ENCODE peak calls at places on chromosomes 1 and 21, in eight cellular contexts. X is lower lobe of right lung, E is heart left ventricle, Q is uterus, L is upper lobe of right lung, B is neural progenitor cell, T is heart right ventricle, V is MM.1S. P is an unnamed sample.

GRCh38 chr1:19338323-19338762 is 26.2 kb downstream of the SLC66A1 start:
- DNase-seq in Q (no peak), T (no peak), E (no peak), X (no peak), L (no peak), V (no peak), B (peak; percentile 81), P (no peak)

GRCh38 chr1:156419863-156420208 is 50.8 kb downstream of the RHBG start:
- DNase-seq in L (no peak), T (no peak), V (no peak), Q (no peak), B (peak; percentile 68), E (no peak), X (no peak), P (peak; percentile 68)

GRCh38 chr21:42597487-42598158 is 55.8 kb upstream of the PDE9A start:
- DNase-seq in E (no peak), Q (no peak), T (no peak), B (no peak), L (no peak), X (no peak), V (no peak), P (no peak)

GRCh38 chr21:31781737-31782136 is 49.8 kb upstream of the SCAF4 start:
- DNase-seq in V (no peak), Q (no peak), E (no peak), T (peak; percentile 39), B (no peak), L (no peak), X (no peak), P (no peak)

GRCh38 chr1:108801101-108801500 is 54.6 kb downstream of the STXBP3 start:
- DNase-seq in E (no peak), V (no peak), X (no peak), T (no peak), L (no peak), B (no peak), Q (no peak), P (no peak)

GRCh38 chr1:114510235-114511047 is 562 bp downstream of the TRIM33 start:
- DNase-seq in Q (no peak), B (no peak), L (peak; percentile 79), X (peak; percentile 71), T (peak; percentile 36), V (peak; percentile 36), E (peak; percentile 68), P (peak; percentile 12)

GRCh38 chr1:18527921-18528320 is 47.2 kb downstream of the KLHDC7A start:
- DNase-seq in V (no peak), X (no peak), L (no peak), B (no peak), E (no peak), Q (no peak), T (no peak), P (no peak)

GRCh38 chr1:179080866-179081695 is 789 bp upstream of the TOR3A start:
- DNase-seq in X (no peak), T (no peak), E (no peak), Q (no peak), L (no peak), V (peak; percentile 71), B (peak; percentile 5), P (no peak)

GRCh38 chr1:74341702-74342339 is 106.6 kb downstream of the TNNI3K start:
- DNase-seq in E (no peak), X (no peak), T (peak; percentile 8), L (no peak), Q (no peak), V (no peak), B (no peak), P (no peak)

DNA sequence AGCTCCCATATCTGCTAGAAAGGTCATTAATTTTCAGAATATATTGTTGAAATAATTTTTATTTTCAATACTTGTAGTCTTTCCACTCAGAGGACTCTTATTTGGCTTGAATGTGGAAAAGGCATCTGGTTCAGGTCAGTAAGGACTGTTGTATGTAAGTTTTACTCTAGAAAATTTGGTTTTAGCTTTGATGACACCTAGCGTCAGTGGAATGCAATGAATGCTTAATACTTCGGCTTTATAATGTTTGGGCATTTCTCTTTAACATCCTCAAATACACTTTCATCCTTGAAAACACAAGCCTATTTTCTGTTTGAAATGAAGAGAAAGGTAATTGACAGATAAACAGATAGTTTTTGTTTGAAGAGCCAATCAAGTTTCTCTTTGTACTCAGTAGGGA is 63.3 kb downstream of the LRRC40 start:
- DNase-seq in T (no peak), Q (no peak), V (no peak), B (no peak), L (no peak), X (no peak), E (no peak), P (no peak)
- TF ChIP-seq CTCF in T (peak; percentile 32), Q (peak; percentile 19), V (no peak), B (peak; percentile 33), L (peak; percentile 24), X (peak; percentile 12), E (peak; percentile 28), P (no peak)

GRCh38 chr1:90223401-90223800 is 228.5 kb downstream of the ZNF326 start:
- DNase-seq in B (no peak), E (no peak), Q (no peak), L (no peak), X (no peak), V (no peak), T (no peak), P (no peak)

GRCh38 chr1:90220496-90220895 is 225.6 kb downstream of the ZNF326 start:
- DNase-seq in L (no peak), X (no peak), Q (no peak), T (no peak), B (no peak), V (no peak), E (no peak), P (no peak)

DNA sequence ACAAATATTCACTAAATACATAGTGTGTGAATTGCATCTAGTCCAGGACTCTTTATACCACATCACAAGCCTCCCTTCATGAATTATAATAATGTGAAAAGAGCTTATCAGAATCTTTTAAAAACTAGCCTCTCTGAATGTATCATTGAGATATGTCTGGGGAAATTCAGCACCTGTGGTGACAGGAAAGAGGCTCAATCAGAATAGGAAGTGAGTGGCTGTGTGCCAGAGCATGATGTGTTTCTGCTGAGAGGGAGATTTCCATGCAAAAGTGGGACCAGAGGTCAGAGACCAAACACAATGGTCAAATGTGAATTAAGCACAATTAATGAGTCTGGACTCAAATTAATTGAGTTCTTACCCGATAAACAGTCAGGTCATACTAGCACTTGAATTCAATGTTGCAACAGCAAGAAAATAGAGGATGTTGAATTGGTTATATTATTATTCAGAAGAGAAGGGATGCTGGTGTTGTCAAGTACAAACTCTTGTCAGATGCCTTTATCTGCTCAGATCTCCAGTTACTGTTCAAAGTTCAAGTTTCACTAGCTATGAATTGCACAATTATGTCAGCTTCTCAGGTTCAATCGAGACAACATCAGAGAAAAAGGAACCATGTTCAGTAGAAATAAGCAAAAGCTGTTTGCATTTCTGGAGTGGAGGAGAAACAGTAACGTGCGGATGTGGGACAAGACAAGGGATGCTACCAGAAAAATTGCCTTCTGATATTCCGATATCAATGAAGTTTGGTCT is 226.2 kb downstream of the ZNF326 start:
- DNase-seq in L (no peak), B (no peak), E (no peak), Q (no peak), X (no peak), T (peak; percentile 8), V (peak; percentile 31), P (no peak)
- H3K36me3 ChIP-seq in L (no peaks in the 10 kb centered on the region), B (no peaks in the 10 kb centered on the region), E (no peaks in the 10 kb centered on the region), Q (no peaks in the 10 kb centered on the region), X (no peaks in the 10 kb centered on the region), T (no peaks in the 10 kb centered on the region), V (no peaks in the 10 kb centered on the region), P (no peaks in the 10 kb centered on the region)

DNA sequence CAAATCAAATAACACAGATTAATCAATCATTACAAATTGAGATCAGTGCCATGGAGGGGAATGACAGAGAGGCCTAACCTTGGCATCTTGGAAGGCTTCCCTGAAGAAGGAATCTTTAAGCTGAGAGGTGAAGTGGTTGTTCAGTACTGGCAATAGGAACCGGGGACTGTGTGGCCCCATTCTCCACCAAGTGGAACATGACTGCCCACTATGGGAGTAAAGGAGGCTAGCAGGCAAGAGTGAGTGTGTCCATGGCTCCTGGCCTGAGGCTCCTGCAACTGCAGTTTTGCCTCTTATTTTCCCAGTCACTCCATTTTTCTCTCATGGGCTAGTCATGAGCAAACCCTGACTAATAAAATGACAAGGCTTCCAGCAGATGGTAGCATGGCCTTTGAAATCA is 112.2 kb upstream of the GJB5 start:
- DNase-seq in T (no peak), B (peak; percentile 42), X (no peak), L (no peak), E (no peak), V (no peak), Q (no peak), P (no peak)
- TF ChIP-seq CTCF in T (no peak), B (peak; percentile 53), X (no peak), L (no peak), E (no peak), V (no peak), Q (no peak), P (no peak)

GRCh38 chr1:175630076-175630475 is 113.3 kb downstream of the TNR start:
- DNase-seq in Q (no peak), T (no peak), V (no peak), X (no peak), L (no peak), B (no peak), E (no peak), P (no peak)

GRCh38 chr1:175632667-175633066 is 110.7 kb downstream of the TNR start:
- DNase-seq in Q (no peak), T (no peak), B (no peak), E (no peak), L (no peak), X (no peak), V (no peak), P (no peak)

GRCh38 chr1:175633801-175634200 is 109.6 kb downstream of the TNR start:
- DNase-seq in Q (no peak), B (no peak), E (no peak), V (no peak), X (no peak), T (no peak), L (no peak), P (no peak)

GRCh38 chr1:175628548-175629317 is 114.7 kb downstream of the TNR start:
- DNase-seq in X (no peak), E (peak; percentile 75), T (peak; percentile 11), B (no peak), L (no peak), Q (no peak), V (no peak), P (no peak)

GRCh38 chr1:175629318-175629694 is 114.1 kb downstream of the TNR start:
- DNase-seq in V (no peak), Q (no peak), L (no peak), B (no peak), X (no peak), T (no peak), E (no peak), P (no peak)
- H3K36me3 ChIP-seq in V (no peaks in the 10 kb centered on the region), Q (no peaks in the 10 kb centered on the region), L (no peaks in the 10 kb centered on the region), B (no peaks in the 10 kb centered on the region), X (no peaks in the 10 kb centered on the region), T (no peaks in the 10 kb centered on the region), E (no peaks in the 10 kb centered on the region), P (no peaks in the 10 kb centered on the region)

P was measured in CD8-positive, alpha-beta T cell.